ENCODE peak calls at places on chromosome 17, in ten cellular contexts. B is stimulated activated CD8-positive, alpha-beta memory T cell treated with anti-CD3 and anti-CD28 coated beads, Interleukin-7, amount 100 ng/mL, for 1 hour; V is MV-4-11; N is fibroblast of mammary gland; M is stimulated activated CD4-positive, alpha-beta T cell treated with anti-CD3 and anti-CD28 coated beads, Interleukin-4, amount 100 ng/mL, for 1 hour; S is Caki2; L is HuH-7; R is nephron progenitor cell; W is RWPE1; G is RPMI7951. H is an unnamed sample.

GRCh38 chr17:28366605-28367004 is 1.6 kb upstream of the SEBOX start:
- DNase-seq in B (no peak), V (no peak), N (no peak), M (no peak), S (no peak), L (no peak), R (no peak), W (no peak), G (no peak), H (no peak)

GRCh38 chr17:45406107-45406506 is 26.6 kb downstream of the ARHGAP27 start:
- DNase-seq in B (no peak), V (peak), N (no peak), M (no peak), S (no peak), L (no peak), R (no peak), W (no peak), G (no peak), H (no peak)

GRCh38 chr17:71883845-71884244 is 237.0 kb upstream of the SOX9 start:
- DNase-seq in B (no peak), V (no peak), N (no peak), M (no peak), S (no peak), L (no peak), R (no peak), W (no peak), G (no peak), H (no peak)

GRCh38 chr17:64154321-64155089 is 24.6 kb upstream of the ERN1 start:
- DNase-seq in B (no peak), V (no peak), N (no peak), M (no peak), S (no peak), L (no peak), R (no peak), W (no peak), G (no peak), H (no peak)

GRCh38 chr17:40005527-40005926 is 9.7 kb upstream of the CSF3 start:
- DNase-seq in B (no peak), V (no peak), N (no peak), M (no peak), S (no peak), L (no peak), R (no peak), W (no peak), G (no peak), H (no peak)

GRCh38 chr17:7045492-7046126 is 1.7 kb upstream of the SLC16A11 start:
- DNase-seq in B (no peak), V (peak), N (peak), M (no peak), S (peak), L (peak), R (peak), W (peak), G (peak), H (peak)

GRCh38 chr17:39687101-39687545 is 734 bp downstream of the PGAP3 start:
- DNase-seq in B (no peak), V (no peak), N (no peak), M (no peak), S (no peak), L (no peak), R (no peak), W (no peak), G (no peak), H (no peak)

GRCh38 chr17:34424814-34425490 is 61.9 kb upstream of the CCL1 start:
- DNase-seq in B (no peak), V (no peak), N (no peak), M (no peak), S (no peak), L (no peak), R (no peak), W (no peak), G (no peak), H (no peak)

GRCh38 chr17:58364270-58364942 is 12.4 kb upstream of the SUPT4H1 start:
- DNase-seq in B (no peak), V (no peak), N (no peak), M (no peak), S (no peak), L (peak), R (peak), W (peak), G (no peak), H (no peak)

GRCh38 chr17:82956726-82957468 is 117.1 kb upstream of the ZNF750 start:
- DNase-seq in B (no peak), V (no peak), N (no peak), M (no peak), S (no peak), L (no peak), R (no peak), W (no peak), G (no peak), H (no peak)

GRCh38 chr17:50511058-50511457 is 2.8 kb downstream of the MYCBPAP start:
- DNase-seq in B (no peak), V (no peak), N (peak), M (peak), S (peak), L (no peak), R (no peak), W (no peak), G (peak), H (peak)

GRCh38 chr17:3964203-3965122 is at the start of gene ATP2A3:
- DNase-seq in B (peak), V (peak), N (no peak), M (peak), S (peak), L (peak), R (no peak), W (no peak), G (peak), H (no peak)

GRCh38 chr17:70327723-70328122 is 158.4 kb downstream of the KCNJ2 start:
- DNase-seq in B (no peak), V (no peak), N (no peak), M (no peak), S (no peak), L (no peak), R (no peak), W (no peak), G (no peak), H (peak)

GRCh38 chr17:39951924-39952664 is 10.7 kb upstream of the GSDMA start:
- DNase-seq in B (no peak), V (no peak), N (no peak), M (no peak), S (no peak), L (no peak), R (no peak), W (no peak), G (no peak), H (no peak)

GRCh38 chr17:35890774-35891155 is 10.6 kb upstream of the CCL5 start:
- DNase-seq in B (no peak), V (no peak), N (no peak), M (no peak), S (no peak), L (no peak), R (no peak), W (no peak), G (no peak), H (peak)

GRCh38 chr17:19733953-19734526 is 14.1 kb downstream of the ALDH3A1 start:
- DNase-seq in B (no peak), V (no peak), N (no peak), M (no peak), S (no peak), L (peak), R (no peak), W (no peak), G (no peak), H (no peak)